ENCODE peak calls at places on chromosomes 16 and 17, in seven cellular contexts. L, D, Y, W, M, K and V are unnamed samples.
A peak's percentile ranks its signal among the peaks of the same experiment; 100 is the strongest.

GRCh38 chr17:59381716-59382570 is 50.5 kb downstream of the YPEL2 start:
- DNase-seq in L (peak; percentile 83), D (peak; percentile 71), Y (no peak), W (peak; percentile 78), M (no peak), K (peak; percentile 59), V (peak; percentile 25)

GRCh38 chr16:67429053-67429798 is 1.7 kb upstream of the HSD11B2 start:
- DNase-seq in L (no peak), D (peak; percentile 40), Y (no peak), W (peak; percentile 58), M (no peak), K (no peak), V (no peak)

GRCh38 chr17:19728114-19728495 is 11.7 kb upstream of the SLC47A2 start:
- DNase-seq in L (peak; percentile 87), D (peak; percentile 88), Y (peak; percentile 89), W (peak; percentile 92), M (no peak), K (peak; percentile 97), V (peak; percentile 87)

GRCh38 chr17:82383411-82383810 is 11.8 kb downstream of the UTS2R start:
- DNase-seq in L (peak; percentile 34), D (no peak), Y (no peak), W (peak; percentile 47), M (no peak), K (no peak), V (no peak)

GRCh38 chr17:72184805-72185204 is 64.0 kb downstream of the SOX9 start:
- DNase-seq in L (no peak), D (no peak), Y (peak; percentile 78), W (no peak), M (no peak), K (peak; percentile 27), V (no peak)

GRCh38 chr16:88999457-89000206 is 22.6 kb upstream of the CBFA2T3 start:
- DNase-seq in L (peak; percentile 37), D (no peak), Y (peak; percentile 12), W (no peak), M (peak; percentile 84), K (no peak), V (no peak)

GRCh38 chr16:57846078-57846697 is 43.9 kb upstream of the KIFC3 start:
- DNase-seq in L (no peak), D (no peak), Y (no peak), W (no peak), M (peak; percentile 91), K (no peak), V (no peak)

GRCh38 chr17:59761385-59762021 is 54.0 kb downstream of the VMP1 start:
- DNase-seq in L (no peak), D (no peak), Y (peak; percentile 89), W (no peak), M (peak; percentile 67), K (peak; percentile 96), V (peak; percentile 89)

GRCh38 chr17:83186751-83187421 is 107.5 kb downstream of the METRNL start:
- DNase-seq in L (peak; percentile 30), D (no peak), Y (no peak), W (no peak), M (no peak), K (no peak), V (no peak)

GRCh38 chr16:47977802-47978201 is 178.0 kb downstream of the ABCC12 start:
- DNase-seq in L (no peak), D (no peak), Y (no peak), W (no peak), M (no peak), K (no peak), V (no peak)

GRCh38 chr17:35748323-35748960 is 4.6 kb downstream of the GAS2L2 start:
- DNase-seq in L (no peak), D (peak; percentile 88), Y (peak; percentile 26), W (peak; percentile 65), M (no peak), K (no peak), V (no peak)

GRCh38 chr17:36485805-36486203 is 677 bp upstream of the ZNHIT3 start:
- DNase-seq in L (no peak), D (no peak), Y (no peak), W (no peak), M (peak; percentile 65), K (no peak), V (no peak)

GRCh38 chr16:22293137-22294106 is 3.8 kb upstream of the POLR3E start:
- DNase-seq in L (no peak), D (no peak), Y (no peak), W (no peak), M (no peak), K (no peak), V (no peak)

GRCh38 chr17:76643553-76644148 is at the start of gene ST6GALNAC1:
- DNase-seq in L (peak; percentile 71), D (peak; percentile 85), Y (peak; percentile 22), W (no peak), M (no peak), K (no peak), V (no peak)

GRCh38 chr16:69190598-69190997 is 3.6 kb downstream of the SNTB2 start:
- DNase-seq in L (no peak), D (no peak), Y (no peak), W (no peak), M (no peak), K (no peak), V (no peak)

GRCh38 chr16:78045865-78046581 is 23.7 kb downstream of the CLEC3A start:
- DNase-seq in L (no peak), D (peak; percentile 70), Y (peak; percentile 68), W (peak; percentile 90), M (peak; percentile 93), K (peak; percentile 49), V (peak; percentile 35)

GRCh38 chr16:57384248-57385070 is 12.2 kb downstream of the CX3CL1 start:
- DNase-seq in L (peak; percentile 76), D (no peak), Y (no peak), W (no peak), M (no peak), K (no peak), V (no peak)

GRCh38 chr16:48246066-48246465 is 1.3 kb downstream of the ABCC11 start:
- DNase-seq in L (no peak), D (no peak), Y (peak; percentile 32), W (no peak), M (no peak), K (peak; percentile 45), V (peak; percentile 68)

GRCh38 chr17:17609121-17609520 is 17.6 kb upstream of the PEMT start:
- DNase-seq in L (no peak), D (no peak), Y (no peak), W (no peak), M (peak; percentile 62), K (no peak), V (no peak)

GRCh38 chr16:54231336-54231735 is 55.3 kb downstream of the IRX3 start:
- DNase-seq in L (no peak), D (no peak), Y (no peak), W (no peak), M (no peak), K (no peak), V (no peak)

GRCh38 chr16:72884037-72884436 is 163.9 kb downstream of the ZFHX3 start:
- DNase-seq in L (no peak), D (no peak), Y (peak; percentile 62), W (no peak), M (no peak), K (peak; percentile 23), V (peak; percentile 67)

GRCh38 chr16:9099131-9099625 is 7.7 kb downstream of the HAPSTR1 start:
- DNase-seq in L (no peak), D (peak; percentile 32), Y (no peak), W (peak; percentile 29), M (no peak), K (peak; percentile 50), V (peak; percentile 56)

GRCh38 chr17:27402943-27403342 is 53.3 kb upstream of the KSR1 start:
- DNase-seq in L (no peak), D (no peak), Y (no peak), W (no peak), M (no peak), K (no peak), V (no peak)

GRCh38 chr16:54985668-54986067 is 55.0 kb downstream of the IRX5 start:
- DNase-seq in L (no peak), D (no peak), Y (no peak), W (no peak), M (no peak), K (no peak), V (no peak)

GRCh38 chr17:7285679-7286078 is 4.2 kb downstream of the SLC2A4 start:
- DNase-seq in L (no peak), D (no peak), Y (no peak), W (no peak), M (no peak), K (no peak), V (no peak)

GRCh38 chr17:16297367-16298139 is 55.7 kb downstream of the CENPV start:
- DNase-seq in L (peak; percentile 59), D (no peak), Y (no peak), W (no peak), M (peak; percentile 31), K (no peak), V (no peak)

DNA sequence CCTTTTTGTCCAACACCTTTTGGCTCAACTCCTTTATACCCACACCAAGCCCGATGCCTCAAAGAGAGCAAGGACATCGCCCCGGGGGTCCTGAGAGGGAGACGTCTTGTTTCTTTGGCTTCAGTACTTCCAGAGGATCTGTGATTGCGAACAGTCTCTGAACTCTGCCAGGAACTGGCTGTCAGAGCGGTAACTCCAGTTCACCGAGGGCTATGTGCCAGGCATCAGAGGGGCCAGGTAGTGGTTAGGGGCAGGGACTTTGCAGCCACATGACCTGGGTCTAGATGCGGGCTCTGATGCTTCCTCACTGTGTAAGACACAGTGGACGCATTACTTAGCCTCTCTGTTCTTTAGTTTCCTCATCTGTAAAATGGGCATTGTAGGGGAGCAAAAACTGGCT is 21.6 kb downstream of the LLGL2 start:
- DNase-seq in L (no peak), D (peak; percentile 70), Y (no peak), W (no peak), M (no peak), K (no peak), V (no peak)
- H3K4me3 ChIP-seq in L (no peak overlapping the region), D (no peak overlapping the region), Y (no peak overlapping the region), W (no peak overlapping the region), M (no peak overlapping the region), K (no peak overlapping the region), V (no peak overlapping the region)

GRCh38 chr16:81447383-81448101 is 2.9 kb downstream of the CMIP start:
- DNase-seq in L (peak; percentile 64), D (peak; percentile 47), Y (no peak), W (peak; percentile 80), M (peak; percentile 39), K (no peak), V (no peak)
- TF ChIP-seq CTCF in L (no peak), D (no peak), Y (no peak), W (no peak), M (peak; percentile 3), K (no peak), V (no peak)

GRCh38 chr17:78974635-78975591 is 4.8 kb downstream of the LGALS3BP start:
- DNase-seq in L (peak; percentile 80), D (peak; percentile 73), Y (peak; percentile 85), W (peak; percentile 86), M (peak; percentile 69), K (peak; percentile 88), V (peak; percentile 89)
- H3K4me3 ChIP-seq in L (no peak overlapping the region), D (no peak overlapping the region), Y (no peak overlapping the region), W (peak overlapping the region; percentile 42), M (no peak overlapping the region), K (peak overlapping the region; percentile 27), V (peak overlapping the region; percentile 25)

DNA sequence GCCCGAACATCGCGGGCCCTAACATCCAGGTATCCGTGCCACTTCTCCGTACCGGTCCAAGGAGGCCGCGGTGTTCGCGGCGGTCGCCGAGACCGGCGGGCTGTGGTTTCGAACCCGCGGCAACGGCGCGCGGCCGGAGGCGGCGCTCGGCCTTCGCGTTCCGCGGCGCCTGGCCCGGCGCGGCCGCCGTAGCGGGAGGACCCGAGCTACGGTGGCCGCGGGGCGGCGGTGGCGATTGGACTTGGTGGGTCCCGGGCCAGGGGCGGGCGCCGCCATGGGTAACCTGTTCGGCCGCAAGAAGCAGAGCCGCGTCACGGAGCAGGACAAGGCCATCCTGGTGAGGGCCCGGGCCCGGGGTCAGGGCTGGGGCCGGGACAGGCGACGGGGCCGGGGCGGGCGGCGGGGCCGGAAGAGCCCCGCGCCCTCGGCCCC is at the start of gene CHMP6:
- DNase-seq in L (peak; percentile 86), D (peak; percentile 79), Y (peak; percentile 84), W (peak; percentile 91), M (peak; percentile 82), K (peak; percentile 78), V (peak; percentile 67)
- TF ChIP-seq CTCF in L (peak; percentile 13), D (peak; percentile 8), Y (no peak), W (peak; percentile 33), M (no peak), K (peak; percentile 18), V (peak; percentile 25)